ENCODE peak calls at places on chromosomes 2 and 18, in seven cellular contexts. O, S, T, B, Z, Q and R are unnamed samples.

GRCh38 chr2:209661286-209661685 is 110.3 kb upstream of the UNC80 start:
- DNase-seq in Q (no peak), S (no peak), O (no peak), B (no peak), Z (no peak), T (peak), R (no peak)

GRCh38 chr2:15142069-15142689 is 419.0 kb downstream of the NBAS start:
- DNase-seq in O (peak), S (peak), T (no peak), B (peak), Z (peak), Q (no peak), R (peak)

GRCh38 chr2:28366496-28367282 is 26.0 kb upstream of the FOSL2 start:
- DNase-seq in Z (peak), Q (peak), T (peak), S (no peak), O (peak), B (no peak), R (no peak)

GRCh38 chr18:995641-996040 is 91.0 kb downstream of the ADCYAP1 start:
- DNase-seq in Q (peak), O (no peak), S (no peak), Z (no peak), B (peak), T (peak), R (peak)

GRCh38 chr2:240896871-240897692 is 1.1 kb upstream of the MAB21L4 start:
- DNase-seq in S (no peak), T (no peak), Z (no peak), O (no peak), Q (no peak), B (no peak), R (peak)

GRCh38 chr2:232748038-232748437 is 28.3 kb downstream of the KCNJ13 start:
- DNase-seq in B (no peak), O (no peak), S (no peak), Z (no peak), Q (no peak), T (no peak), R (no peak)

GRCh38 chr2:207409525-207409924 is 120.2 kb upstream of the CREB1 start:
- DNase-seq in O (no peak), S (no peak), B (no peak), Q (no peak), Z (no peak), T (no peak), R (no peak)

GRCh38 chr2:101855776-101856175 is 136.0 kb upstream of the IL1R2 start:
- DNase-seq in B (no peak), Q (no peak), T (no peak), O (no peak), Z (no peak), S (no peak), R (no peak)

GRCh38 chr2:99636432-99637034 is 146.7 kb upstream of the REV1 start:
- DNase-seq in Q (no peak), T (no peak), B (no peak), Z (no peak), O (no peak), S (no peak), R (no peak)

GRCh38 chr2:26477911-26478253 is at the start of gene OTOF:
- DNase-seq in O (no peak), Q (peak), S (no peak), Z (no peak), B (peak), T (peak), R (peak)

DNA sequence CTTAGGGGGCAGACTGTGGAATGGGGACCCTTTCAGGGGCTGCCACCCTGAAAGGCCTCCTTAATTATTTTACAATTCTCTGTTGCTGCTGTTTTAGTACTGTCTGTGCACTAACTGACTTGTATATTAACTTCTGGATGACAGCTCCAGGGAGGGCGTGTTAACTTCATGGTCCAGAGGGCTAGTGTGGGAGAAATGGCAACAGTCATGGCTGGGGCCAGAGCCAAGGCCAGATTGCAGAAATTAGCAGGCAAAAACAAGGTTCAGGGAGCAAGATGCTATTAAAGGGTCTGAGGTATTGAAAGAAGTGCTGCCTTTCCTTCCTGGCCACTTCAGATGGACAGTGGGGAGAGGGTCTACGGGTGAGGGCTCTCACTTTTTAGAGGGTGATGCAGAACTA is 9.1 kb downstream of the WIPF1 start:
- DNase-seq in Q (no peak), Z (no peak), O (no peak), S (no peak), B (no peak), T (no peak), R (no peak)
- H3K27ac ChIP-seq in Q (no peak), Z (peak), O (peak), S (no peak), B (no peak), T (no peak), R (no peak)

GRCh38 chr2:238601433-238602222 is 174.9 kb downstream of the ASB1 start:
- DNase-seq in Z (no peak), B (peak), S (no peak), O (no peak), Q (no peak), T (peak), R (no peak)
- H3K27ac ChIP-seq in Z (no peak), B (no peak), S (no peak), O (no peak), Q (no peak), T (no peak), R (peak)

GRCh38 chr2:68772109-68772508 is 37.5 kb downstream of the ARHGAP25 start:
- DNase-seq in S (no peak), Z (no peak), Q (no peak), T (no peak), O (no peak), B (no peak), R (no peak)
- H3K27ac ChIP-seq in S (no peak), Z (peak), Q (no peak), T (no peak), O (peak), B (no peak), R (no peak)

GRCh38 chr2:168796583-168797285 is 5.7 kb upstream of the NOSTRIN start:
- DNase-seq in O (no peak), B (peak), Z (no peak), T (no peak), Q (no peak), S (no peak), R (no peak)
- H3K27ac ChIP-seq in O (no peak), B (no peak), Z (no peak), T (no peak), Q (no peak), S (no peak), R (no peak)

GRCh38 chr2:7097353-7097895 is 180.2 kb downstream of the RNF144A start:
- DNase-seq in Z (peak), Q (peak), B (peak), O (peak), T (peak), S (peak), R (peak)
- H3K27ac ChIP-seq in Z (no peak), Q (no peak), B (no peak), O (no peak), T (no peak), S (no peak), R (no peak)

GRCh38 chr2:157779794-157780193 is 96.3 kb downstream of the ACVR1 start:
- DNase-seq in O (no peak), T (no peak), B (no peak), Q (no peak), S (no peak), Z (no peak), R (no peak)
- H3K27ac ChIP-seq in O (no peak), T (no peak), B (no peak), Q (no peak), S (no peak), Z (no peak), R (no peak)

GRCh38 chr18:49051323-49051967 is 100.7 kb upstream of the SMAD7 start:
- DNase-seq in Z (no peak), B (no peak), S (no peak), T (no peak), Q (no peak), O (no peak), R (no peak)

GRCh38 chr18:49055196-49055595 is 104.4 kb upstream of the SMAD7 start:
- DNase-seq in Q (no peak), B (no peak), Z (no peak), S (no peak), T (no peak), O (no peak), R (no peak)

GRCh38 chr18:49050462-49050861 is 99.7 kb upstream of the SMAD7 start:
- DNase-seq in Q (no peak), S (no peak), T (no peak), O (no peak), Z (no peak), B (no peak), R (no peak)

GRCh38 chr18:49055787-49056186 is 105.0 kb upstream of the SMAD7 start:
- DNase-seq in Z (peak), Q (peak), B (peak), O (peak), T (peak), S (peak), R (no peak)

DNA sequence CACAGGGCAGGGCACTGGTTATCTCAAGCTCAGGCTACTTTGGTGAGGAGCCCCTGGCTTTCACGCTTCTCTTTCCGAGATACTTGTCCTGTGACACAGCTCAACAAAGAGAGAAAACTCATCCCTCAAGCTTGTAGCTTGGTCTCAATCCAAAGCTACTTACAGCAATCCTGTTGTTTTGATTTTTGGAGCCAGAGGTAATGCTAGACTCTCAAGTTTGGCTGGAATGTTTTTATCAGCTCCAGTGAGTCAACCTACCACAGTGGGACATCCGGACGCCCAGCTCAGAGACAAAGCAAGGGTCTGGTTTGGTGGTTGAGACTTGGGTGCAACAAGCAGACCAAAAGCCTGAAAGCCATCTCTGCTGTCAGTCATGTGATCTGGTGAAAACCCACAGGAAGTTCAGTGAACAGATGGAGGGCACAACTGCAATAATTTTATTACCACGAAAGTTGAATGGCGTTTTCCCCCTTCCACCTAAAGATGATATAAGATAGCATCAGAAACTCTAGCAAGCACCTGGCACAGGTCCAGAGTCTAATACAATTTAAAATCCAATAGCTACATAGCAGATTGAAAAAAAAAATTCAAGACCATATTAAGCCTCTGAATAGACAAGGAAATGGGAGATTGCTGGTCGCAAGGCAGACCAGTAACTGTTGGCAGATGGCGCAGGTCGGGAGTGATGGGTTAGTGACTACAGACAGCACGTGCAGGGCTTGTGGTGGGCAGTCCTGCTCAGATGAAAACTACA is 102.3 kb upstream of the SMAD7 start:
- DNase-seq in Z (peak), Q (peak), S (no peak), T (peak), O (peak), B (peak), R (no peak)
- H3K27ac ChIP-seq in Z (no peak), Q (peak), S (no peak), T (peak), O (no peak), B (peak), R (no peak)

GRCh38 chr18:61893304-61893970 is 630 bp upstream of the RNF152 start:
- DNase-seq in B (peak), O (no peak), S (no peak), Q (peak), T (no peak), Z (peak), R (peak)
- H3K27ac ChIP-seq in B (peak), O (no peak), S (no peak), Q (peak), T (peak), Z (no peak), R (peak)